ENCODE peak calls at places on chromosomes 5 and 9, in six cellular contexts. One of them, this sample, is unnamed.

GRCh38 chr5:130923543-130924159 is 241.4 kb downstream of the HINT1 start:
- DNase-seq in T-cell: no peak
- DNase-seq in osteocyte: no peak
- DNase-seq in HTR-8/SVneo: no peak
- DNase-seq in epithelial cell of esophagus: no peak
- DNase-seq in hepatocyte: no peak
- DNase-seq in this sample: no peak

GRCh38 chr9:133844431-133844830 is 106.3 kb upstream of the SARDH start:
- DNase-seq in epithelial cell of esophagus: no peak
- DNase-seq in hepatocyte: no peak
- DNase-seq in HTR-8/SVneo: no peak
- DNase-seq in osteocyte: no peak
- DNase-seq in T-cell: no peak
- DNase-seq in this sample: no peak

GRCh38 chr9:29966247-29966646 is 2393.0 kb upstream of the C9orf72 start:
- DNase-seq in epithelial cell of esophagus: peak; percentile 80
- DNase-seq in osteocyte: no peak
- DNase-seq in HTR-8/SVneo: peak; percentile 2
- DNase-seq in hepatocyte: peak; percentile 22
- DNase-seq in T-cell: no peak
- DNase-seq in this sample: no peak

GRCh38 chr5:87944553-87945320 is 323.9 kb downstream of the TMEM161B start:
- DNase-seq in T-cell: no peak
- DNase-seq in osteocyte: no peak
- DNase-seq in hepatocyte: no peak
- DNase-seq in HTR-8/SVneo: no peak
- DNase-seq in epithelial cell of esophagus: no peak
- DNase-seq in this sample: peak; percentile 5

GRCh38 chr5:140946578-140946977 is 19.7 kb upstream of the PCDHAC2 start:
- DNase-seq in epithelial cell of esophagus: no peak
- DNase-seq in hepatocyte: no peak
- DNase-seq in T-cell: no peak
- DNase-seq in osteocyte: no peak
- DNase-seq in HTR-8/SVneo: no peak
- DNase-seq in this sample: no peak

GRCh38 chr5:169650701-169651331 is 13.7 kb downstream of the DOCK2 start:
- DNase-seq in epithelial cell of esophagus: peak; percentile 51
- DNase-seq in T-cell: no peak
- DNase-seq in HTR-8/SVneo: peak; percentile 29
- DNase-seq in hepatocyte: no peak
- DNase-seq in osteocyte: no peak
- DNase-seq in this sample: no peak

GRCh38 chr5:35803221-35803651 is 53.5 kb upstream of the IL7R start:
- DNase-seq in osteocyte: no peak
- DNase-seq in epithelial cell of esophagus: no peak
- DNase-seq in T-cell: no peak
- DNase-seq in hepatocyte: peak; percentile 75
- DNase-seq in HTR-8/SVneo: peak; percentile 44
- DNase-seq in this sample: peak; percentile 80

GRCh38 chr5:124234022-124234899 is 512.2 kb downstream of the ZNF608 start:
- DNase-seq in epithelial cell of esophagus: no peak
- DNase-seq in hepatocyte: no peak
- DNase-seq in T-cell: no peak
- DNase-seq in osteocyte: no peak
- DNase-seq in HTR-8/SVneo: no peak
- DNase-seq in this sample: no peak

GRCh38 chr5:161414896-161415295 is 131.6 kb downstream of the GABRB2 start:
- DNase-seq in T-cell: no peak
- DNase-seq in HTR-8/SVneo: no peak
- DNase-seq in hepatocyte: no peak
- DNase-seq in osteocyte: no peak
- DNase-seq in epithelial cell of esophagus: no peak
- DNase-seq in this sample: no peak

GRCh38 chr5:41281215-41281810 is 68.0 kb upstream of the C6 start:
- DNase-seq in HTR-8/SVneo: no peak
- DNase-seq in hepatocyte: no peak
- DNase-seq in T-cell: no peak
- DNase-seq in osteocyte: no peak
- DNase-seq in epithelial cell of esophagus: no peak
- DNase-seq in this sample: no peak

GRCh38 chr9:2024888-2025781 is 10.0 kb downstream of the SMARCA2 start:
- DNase-seq in T-cell: no peak
- DNase-seq in epithelial cell of esophagus: no peak
- DNase-seq in osteocyte: no peak
- DNase-seq in HTR-8/SVneo: no peak
- DNase-seq in hepatocyte: no peak
- DNase-seq in this sample: no peak